ENCODE peak calls at places on chromosomes 11 and 22, in six cellular contexts. K is fibroblast of lung, F is pancreas, L is heart right ventricle, R is right atrium auricular region, S is lung. D is an unnamed sample.

GRCh38 chr11:92932023-92932422 is 37.4 kb upstream of the MTNR1B start:
- DNase-seq in S (no peak), F (no peak), R (no peak), K (peak; percentile 30), L (no peak), D (no peak)

GRCh38 chr11:71991494-71991893 is 7.2 kb upstream of the IL18BP start:
- DNase-seq in S (no peak), R (no peak), L (no peak), F (no peak), K (no peak), D (no peak)

GRCh38 chr22:45999379-45999971 is 22.5 kb upstream of the WNT7B start:
- DNase-seq in S (no peak), L (no peak), F (peak; percentile 51), R (no peak), K (no peak), D (peak; percentile 11)

GRCh38 chr22:49983148-49984042 is 22.8 kb downstream of the PIM3 start:
- DNase-seq in L (no peak), K (no peak), R (no peak), F (peak; percentile 70), S (no peak), D (no peak)

GRCh38 chr22:40415531-40416266 is 45.3 kb downstream of the SGSM3 start:
- DNase-seq in S (no peak), F (no peak), L (no peak), K (no peak), R (no peak), D (no peak)

GRCh38 chr11:117523680-117524079 is 196.0 kb downstream of the CEP164 start:
- DNase-seq in L (no peak), F (no peak), S (no peak), K (peak; percentile 54), R (no peak), D (no peak)

GRCh38 chr22:36923458-36923784 is 10.0 kb downstream of the CSF2RB start:
- DNase-seq in S (no peak), L (no peak), F (no peak), R (peak; percentile 26), K (no peak), D (no peak)

GRCh38 chr11:107006076-107006833 is 12.0 kb downstream of the GUCY1A2 start:
- DNase-seq in S (no peak), F (no peak), R (no peak), L (no peak), K (no peak), D (no peak)

GRCh38 chr22:40196628-40197027 is 18.9 kb downstream of the TNRC6B start:
- DNase-seq in R (no peak), K (peak; percentile 97), L (no peak), F (no peak), S (no peak), D (no peak)

GRCh38 chr11:123246749-123247497 is 51.9 kb upstream of the CLMP start:
- DNase-seq in R (peak; percentile 86), F (peak; percentile 89), L (peak; percentile 79), K (peak; percentile 64), S (peak; percentile 78), D (peak; percentile 77)

GRCh38 chr11:46321757-46322156 is 25.5 kb upstream of the DGKZ start:
- DNase-seq in L (no peak), F (no peak), R (no peak), S (no peak), K (no peak), D (no peak)

GRCh38 chr11:71927813-71928738 is at the start of gene XNDC1N:
- DNase-seq in R (peak; percentile 70), K (peak; percentile 89), S (peak; percentile 85), F (peak; percentile 62), L (peak; percentile 64), D (peak; percentile 47)

GRCh38 chr11:65381721-65382035 is 768 bp downstream of the SLC25A45 start:
- DNase-seq in S (no peak), K (peak; percentile 83), L (peak; percentile 62), F (no peak), R (peak; percentile 70), D (peak; percentile 48)

GRCh38 chr11:35235944-35236666 is 97.1 kb downstream of the CD44 start:
- DNase-seq in R (no peak), L (no peak), K (peak; percentile 90), S (no peak), F (peak; percentile 73), D (no peak)

GRCh38 chr22:35541254-35541748 is 670 bp downstream of the RASD2 start:
- DNase-seq in K (no peak), S (no peak), R (no peak), F (peak; percentile 75), L (no peak), D (no peak)

DNA sequence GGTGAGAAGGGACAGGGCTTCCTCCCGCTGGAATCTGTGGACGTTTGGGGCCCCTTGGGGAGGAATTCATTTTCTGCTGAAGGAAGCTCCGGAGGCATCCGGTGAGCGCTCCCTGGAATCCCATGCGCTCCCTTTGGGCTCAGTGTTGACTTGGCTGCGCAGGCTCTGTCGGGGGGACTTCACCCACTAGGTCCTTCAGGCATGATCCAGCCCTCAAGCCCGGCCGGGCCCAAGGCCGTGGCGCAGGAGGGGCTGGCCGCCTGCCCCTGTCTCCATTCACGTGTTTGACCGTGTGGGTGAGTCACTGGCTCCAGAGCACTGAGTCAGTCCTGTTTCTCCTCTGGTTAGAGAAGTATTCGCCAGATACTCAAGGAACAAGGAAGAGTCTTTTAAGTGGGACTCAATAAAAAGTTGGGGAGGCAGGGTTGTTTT is 1.4 kb downstream of the CTTN start:
- DNase-seq in S (peak; percentile 84), K (peak; percentile 97), R (peak; percentile 92), L (peak; percentile 74), F (peak; percentile 87), D (peak; percentile 77)
- H3K27ac ChIP-seq in S (peak overlapping the region; percentile 89), K (peak overlapping the region; percentile 95), R (peak overlapping the region; percentile 91), L (peak overlapping the region; percentile 91), F (peak overlapping the region; percentile 87), D (peak overlapping the region; percentile 82)

GRCh38 chr11:64128255-64129006 is 37.5 kb downstream of the MACROD1 start:
- DNase-seq in S (no peak), L (no peak), K (no peak), F (peak; percentile 82), R (no peak), D (no peak)
- H3K27ac ChIP-seq in S (no peak overlapping the region), L (no peak overlapping the region), K (no peak overlapping the region), F (peak overlapping the region; percentile 82), R (no peak overlapping the region), D (no peak overlapping the region)

DNA sequence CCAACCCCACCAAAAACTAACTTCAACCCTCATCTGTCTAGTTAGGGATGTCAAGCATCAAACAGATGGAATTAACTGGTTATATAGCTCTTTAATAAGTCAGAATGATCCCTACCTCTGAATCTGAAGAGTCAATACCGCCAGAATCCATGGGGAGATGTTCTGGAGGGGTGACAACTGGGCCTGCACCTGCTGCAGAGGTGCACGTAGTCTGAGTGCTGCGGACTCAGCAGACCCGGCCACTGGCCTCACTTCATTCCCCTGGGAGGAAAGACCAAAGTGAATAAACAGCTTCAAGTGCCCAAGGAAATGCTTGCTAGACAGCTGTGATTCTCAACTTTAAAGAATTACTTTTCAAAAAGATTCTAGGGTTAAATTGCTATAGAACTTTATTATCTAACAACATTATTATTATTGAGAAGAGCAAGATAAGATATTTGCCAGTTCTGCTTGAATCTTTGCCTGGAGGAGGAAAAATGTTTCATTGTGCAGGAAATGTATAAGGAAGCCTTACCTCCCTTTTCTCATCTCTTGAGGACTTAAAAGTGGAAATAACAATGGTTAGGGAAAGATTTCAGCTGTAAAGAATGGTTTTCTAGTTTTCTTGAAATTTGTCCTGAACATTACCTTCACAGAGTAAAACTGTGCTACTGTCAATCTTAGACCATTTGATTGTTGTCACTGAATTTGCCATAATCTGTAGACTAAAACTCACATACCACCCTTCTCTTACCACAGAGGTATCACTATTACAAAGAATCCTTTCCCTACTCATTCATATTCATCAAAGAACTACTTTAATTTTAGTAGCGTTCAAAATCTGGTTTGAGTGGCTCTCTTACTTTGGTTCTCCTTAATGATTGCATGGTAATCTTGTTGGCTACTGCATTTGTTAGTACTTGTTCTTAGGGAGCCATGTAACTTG is 4.2 kb downstream of the XBP1 start:
- DNase-seq in R (no peak), K (no peak), S (no peak), L (no peak), F (peak; percentile 50), D (no peak)
- H3K27ac ChIP-seq in R (no peak overlapping the region), K (no peak overlapping the region), S (peak overlapping the region; percentile 47), L (peak overlapping the region; percentile 33), F (peak overlapping the region; percentile 99), D (peak overlapping the region; percentile 25)

GRCh38 chr11:64284962-64285884 is at the start of gene GPR137:
- DNase-seq in F (peak; percentile 96), S (peak; percentile 86), L (peak; percentile 89), K (peak; percentile 61), R (peak; percentile 83), D (peak; percentile 88)
- H3K27ac ChIP-seq in F (peak within 1 kb of the TSS; percentile 85), S (peak within 1 kb of the TSS; percentile 88), L (peak within 1 kb of the TSS; percentile 99), K (peak within 1 kb of the TSS; percentile 85), R (peak within 1 kb of the TSS; percentile 96), D (peak within 1 kb of the TSS; percentile 98)

GRCh38 chr11:128610765-128611617 is 23.6 kb upstream of the ETS1 start:
- DNase-seq in L (peak; percentile 63), F (peak; percentile 33), R (no peak), S (no peak), K (no peak), D (no peak)
- H3K27ac ChIP-seq in L (peak overlapping the region; percentile 82), F (no peak overlapping the region), R (peak overlapping the region; percentile 31), S (peak overlapping the region; percentile 9), K (no peak overlapping the region), D (peak overlapping the region; percentile 72)

DNA sequence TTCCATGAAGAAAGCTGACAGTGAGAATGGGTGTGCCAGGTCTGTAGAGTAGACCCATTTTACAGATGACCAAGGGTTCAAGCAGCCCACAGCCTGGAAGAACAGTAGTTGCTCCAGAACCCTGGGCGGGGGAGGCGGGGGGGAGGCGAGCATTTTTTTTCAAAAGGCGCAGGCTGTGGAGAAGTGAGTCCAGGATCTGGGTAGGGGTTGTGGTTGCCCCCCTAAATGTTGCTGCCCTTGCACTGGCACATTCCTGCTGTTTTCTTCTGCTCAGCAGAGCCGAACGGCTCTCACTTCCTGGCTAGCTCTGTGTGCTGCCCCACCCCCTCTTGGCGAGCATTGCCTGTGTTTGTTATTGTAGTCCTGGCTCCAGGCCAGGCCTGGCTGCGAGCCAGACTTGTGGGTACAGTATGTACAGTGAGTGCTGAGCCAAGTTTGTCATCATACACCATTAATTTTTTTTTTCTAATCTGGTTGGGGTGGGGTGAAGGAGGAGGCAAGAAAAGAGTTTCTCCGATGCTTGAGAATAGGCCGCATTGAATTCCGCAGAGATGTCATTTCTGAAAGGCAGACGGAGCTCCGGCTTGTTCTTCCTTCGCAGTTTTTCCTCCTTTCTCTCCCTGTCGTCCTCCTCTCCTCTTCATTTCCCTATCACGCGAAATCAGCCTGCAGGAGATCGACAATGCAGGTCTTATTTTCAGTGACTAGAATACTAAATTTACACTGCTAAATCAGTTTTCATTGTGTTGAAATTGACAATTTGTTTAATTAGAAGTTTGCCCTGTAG is 100.5 kb downstream of the ZBTB16 start:
- DNase-seq in L (peak; percentile 99), R (peak; percentile 100), S (peak; percentile 98), K (peak; percentile 92), F (peak; percentile 100), D (peak; percentile 100)
- H3K27ac ChIP-seq in L (peak overlapping the region; percentile 99), R (peak overlapping the region; percentile 99), S (peak overlapping the region; percentile 90), K (no peak overlapping the region), F (peak overlapping the region; percentile 91), D (peak overlapping the region; percentile 100)